ENCODE peak calls at places on chromosomes 13 and 19, in four cellular contexts. O, G, S and A are unnamed samples.

GRCh38 chr13:99639126-99639525 is 137.9 kb downstream of the TM9SF2 start:
- DNase-seq in O (no peak), G (no peak), S (no peak), A (no peak)

GRCh38 chr19:47095707-47096704 is 17.6 kb downstream of the ZC3H4 start:
- DNase-seq in O (no peak), G (no peak), S (no peak), A (no peak)

GRCh38 chr13:96089749-96090239 is at the start of gene HS6ST3:
- DNase-seq in O (peak), G (no peak), S (no peak), A (no peak)

GRCh38 chr13:80664930-80665329 is 324.0 kb upstream of the SPRY2 start:
- DNase-seq in O (no peak), G (no peak), S (no peak), A (no peak)

GRCh38 chr13:92362717-92363116 is 863.9 kb upstream of the GPC6 start:
- DNase-seq in O (no peak), G (no peak), S (no peak), A (no peak)

GRCh38 chr13:35741657-35742056 is 265.2 kb upstream of the MAB21L1 start:
- DNase-seq in O (no peak), G (no peak), S (no peak), A (no peak)

GRCh38 chr13:37816276-37816675 is 53.3 kb downstream of the TRPC4 start:
- DNase-seq in O (no peak), G (no peak), S (no peak), A (no peak)

GRCh38 chr13:22108283-22108897 is 437.5 kb downstream of the FGF9 start:
- DNase-seq in O (no peak), G (no peak), S (no peak), A (no peak)

GRCh38 chr19:43546581-43546980 is 13.6 kb downstream of the ZNF575 start:
- DNase-seq in O (no peak), G (no peak), S (no peak), A (no peak)

GRCh38 chr13:101417501-101417900 is 1.2 kb upstream of the NALCN start:
- DNase-seq in O (no peak), G (no peak), S (no peak), A (no peak)

GRCh38 chr19:16429066-16429758 is 42.6 kb downstream of the EPS15L1 start:
- DNase-seq in O (no peak), G (no peak), S (no peak), A (no peak)

GRCh38 chr19:10205636-10206035 is 10.9 kb upstream of the DNMT1 start:
- DNase-seq in O (no peak), G (no peak), S (no peak), A (no peak)

GRCh38 chr13:52455677-52456041 is 381 bp downstream of the CKAP2 start:
- DNase-seq in O (peak), G (peak), S (no peak), A (peak)

GRCh38 chr19:33355535-33355934 is 18.0 kb upstream of the CEBPG start:
- DNase-seq in O (no peak), G (no peak), S (no peak), A (no peak)

GRCh38 chr19:23991170-23991569 is 76.5 kb downstream of the ZNF726 start:
- DNase-seq in O (no peak), G (no peak), S (no peak), A (no peak)

GRCh38 chr19:48659768-48660167 is 13.0 kb downstream of the NTN5 start:
- DNase-seq in O (no peak), G (no peak), S (no peak), A (no peak)

GRCh38 chr13:114106991-114107685 is 25.3 kb downstream of the RASA3 start:
- DNase-seq in O (no peak), G (no peak), S (no peak), A (no peak)